ENCODE peak calls at places on chromosomes 1 and 21, in six cellular contexts. X, R, S, C, H and G are unnamed samples.

GRCh38 chr1:28171246-28171645 is 5.2 kb downstream of the PTAFR start:
- DNase-seq in X (no peak), R (no peak), S (no peak), C (no peak), H (no peak), G (no peak)

GRCh38 chr1:223846668-223847007 is 891 bp upstream of the TP53BP2 start:
- DNase-seq in X (no peak), R (no peak), S (peak; percentile 52), C (peak; percentile 27), H (no peak), G (peak; percentile 42)

GRCh38 chr1:1376551-1377226 is 1.7 kb upstream of the AURKAIP1 start:
- DNase-seq in X (no peak), R (no peak), S (no peak), C (no peak), H (no peak), G (no peak)

GRCh38 chr1:170657275-170657853 is 6.6 kb upstream of the PRRX1 start:
- DNase-seq in X (no peak), R (no peak), S (no peak), C (no peak), H (no peak), G (no peak)

GRCh38 chr1:40385437-40386310 is 12.1 kb downstream of the SMAP2 start:
- DNase-seq in X (no peak), R (no peak), S (no peak), C (no peak), H (peak; percentile 84), G (no peak)

GRCh38 chr1:92461364-92462097 is 25.2 kb downstream of the GFI1 start:
- DNase-seq in X (no peak), R (no peak), S (no peak), C (peak; percentile 15), H (no peak), G (no peak)

GRCh38 chr1:29120955-29121485 is 2.7 kb downstream of the TMEM200B start:
- DNase-seq in X (peak; percentile 27), R (peak; percentile 38), S (peak; percentile 62), C (no peak), H (peak; percentile 71), G (no peak)

GRCh38 chr1:203368624-203369451 is 17.9 kb upstream of the FMOD start:
- DNase-seq in X (no peak), R (peak; percentile 5), S (peak; percentile 75), C (no peak), H (peak; percentile 79), G (peak; percentile 34)

GRCh38 chr1:161117681-161118581 is at the start of the genes NIT1 and PFDN2:
- DNase-seq in X (peak; percentile 79), R (peak; percentile 87), S (peak; percentile 85), C (peak; percentile 77), H (peak; percentile 93), G (peak; percentile 92)

GRCh38 chr1:116122955-116123757 is 12.0 kb downstream of the MAB21L3 start:
- DNase-seq in X (no peak), R (peak; percentile 82), S (no peak), C (peak; percentile 90), H (peak; percentile 78), G (peak; percentile 66)

GRCh38 chr1:45010855-45011811 is at the start of gene HECTD3:
- DNase-seq in X (peak; percentile 58), R (peak; percentile 70), S (peak; percentile 76), C (peak; percentile 77), H (peak; percentile 94), G (peak; percentile 81)

GRCh38 chr1:178659789-178660208 is 65.2 kb upstream of the RALGPS2 start:
- DNase-seq in X (no peak), R (no peak), S (no peak), C (no peak), H (no peak), G (no peak)
- H3K4me3 ChIP-seq in X (no peak overlapping the region), R (no peak overlapping the region), S (no peak overlapping the region), C (no peak overlapping the region), H (no peak overlapping the region), G (no peak overlapping the region)

DNA sequence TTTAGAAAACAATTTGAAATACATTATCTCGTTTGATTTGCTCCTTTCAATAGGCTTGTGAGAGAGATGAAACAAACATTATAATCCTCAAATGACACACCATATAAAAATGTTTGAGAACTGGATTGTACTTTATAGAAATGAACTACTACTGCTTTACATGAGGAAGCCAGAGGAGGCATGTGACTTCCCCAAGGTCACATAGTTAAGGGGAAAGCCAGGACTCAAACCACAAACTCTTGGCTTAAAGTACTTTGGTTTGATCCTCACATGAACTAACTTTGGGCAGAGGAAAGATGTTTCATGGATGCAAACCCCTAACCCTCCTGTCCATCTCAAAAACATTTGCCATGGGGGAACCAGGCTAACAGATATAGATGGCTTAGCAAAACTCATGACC is 4.7 kb downstream of the ARHGEF11 start:
- DNase-seq in X (no peak), R (peak; percentile 82), S (no peak), C (no peak), H (no peak), G (no peak)
- H3K4me1 ChIP-seq in X (peaks cover 4% of the 10 kb centered on the region), R (peaks cover 4% of the 10 kb centered on the region), S (peaks cover 27% of the 10 kb centered on the region), C (peaks cover 64% of the 10 kb centered on the region), H (no peaks in the 10 kb centered on the region), G (peaks cover 5% of the 10 kb centered on the region)

GRCh38 chr1:198829948-198830347 is 191.1 kb downstream of the PTPRC start:
- DNase-seq in X (no peak), R (peak; percentile 40), S (no peak), C (no peak), H (no peak), G (no peak)
- TF ChIP-seq CTCF in X (no peak), R (peak; percentile 22), S (no peak), C (no peak), H (no peak), G (no peak)

DNA sequence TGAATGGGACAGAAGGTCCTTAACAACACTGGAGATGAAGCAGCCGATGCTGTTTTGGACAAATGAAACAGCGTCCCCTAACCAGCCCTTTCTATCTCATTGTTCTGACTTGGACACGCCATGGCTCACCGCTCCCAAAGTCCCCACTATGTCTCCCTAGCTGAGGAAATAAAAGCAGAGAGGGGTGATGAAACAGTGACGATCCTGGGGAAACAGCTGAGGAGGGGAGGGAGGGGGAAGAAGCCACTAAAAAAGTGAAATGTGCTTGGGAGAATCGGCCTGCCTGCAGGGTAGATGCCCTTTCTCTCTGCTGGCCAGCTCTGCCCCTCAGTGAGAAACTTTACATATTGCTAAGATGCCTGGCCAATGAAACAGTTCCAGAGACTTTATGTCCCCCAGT is 1.1 kb upstream of the ACKR1 start:
- DNase-seq in X (no peak), R (no peak), S (no peak), C (no peak), H (no peak), G (no peak)
- H3K4me3 ChIP-seq in X (no peak overlapping the region), R (no peak overlapping the region), S (no peak overlapping the region), C (no peak overlapping the region), H (no peak overlapping the region), G (no peak overlapping the region)

GRCh38 chr1:10778640-10779039 is 17.8 kb downstream of the CASZ1 start:
- DNase-seq in X (no peak), R (no peak), S (no peak), C (no peak), H (no peak), G (no peak)

GRCh38 chr1:10779841-10780240 is 16.6 kb downstream of the CASZ1 start:
- DNase-seq in X (no peak), R (no peak), S (no peak), C (no peak), H (no peak), G (no peak)

GRCh38 chr1:10782491-10783244 is 13.8 kb downstream of the CASZ1 start:
- DNase-seq in X (no peak), R (no peak), S (no peak), C (no peak), H (no peak), G (no peak)

GRCh38 chr1:10779201-10779600 is 17.2 kb downstream of the CASZ1 start:
- DNase-seq in X (no peak), R (peak; percentile 76), S (no peak), C (no peak), H (peak; percentile 86), G (no peak)

GRCh38 chr1:10781137-10781536 is 15.3 kb downstream of the CASZ1 start:
- DNase-seq in X (no peak), R (no peak), S (no peak), C (no peak), H (peak; percentile 70), G (no peak)
- H3K4me1 ChIP-seq in X (no peaks in the 10 kb centered on the region), R (no peaks in the 10 kb centered on the region), S (no peaks in the 10 kb centered on the region), C (no peaks in the 10 kb centered on the region), H (no peaks in the 10 kb centered on the region), G (no peaks in the 10 kb centered on the region)

GRCh38 chr21:41410767-41411448 is 15.1 kb upstream of the MX1 start:
- DNase-seq in X (no peak), R (no peak), S (no peak), C (no peak), H (no peak), G (no peak)

GRCh38 chr21:41406340-41406739 is 19.7 kb upstream of the MX1 start:
- DNase-seq in X (no peak), R (no peak), S (no peak), C (no peak), H (no peak), G (no peak)

GRCh38 chr21:41407541-41408460 is 18.2 kb upstream of the MX1 start:
- DNase-seq in X (no peak), R (no peak), S (no peak), C (no peak), H (no peak), G (no peak)

GRCh38 chr21:41410361-41410760 is 15.7 kb upstream of the MX1 start:
- DNase-seq in X (no peak), R (peak; percentile 6), S (no peak), C (no peak), H (no peak), G (no peak)

DNA sequence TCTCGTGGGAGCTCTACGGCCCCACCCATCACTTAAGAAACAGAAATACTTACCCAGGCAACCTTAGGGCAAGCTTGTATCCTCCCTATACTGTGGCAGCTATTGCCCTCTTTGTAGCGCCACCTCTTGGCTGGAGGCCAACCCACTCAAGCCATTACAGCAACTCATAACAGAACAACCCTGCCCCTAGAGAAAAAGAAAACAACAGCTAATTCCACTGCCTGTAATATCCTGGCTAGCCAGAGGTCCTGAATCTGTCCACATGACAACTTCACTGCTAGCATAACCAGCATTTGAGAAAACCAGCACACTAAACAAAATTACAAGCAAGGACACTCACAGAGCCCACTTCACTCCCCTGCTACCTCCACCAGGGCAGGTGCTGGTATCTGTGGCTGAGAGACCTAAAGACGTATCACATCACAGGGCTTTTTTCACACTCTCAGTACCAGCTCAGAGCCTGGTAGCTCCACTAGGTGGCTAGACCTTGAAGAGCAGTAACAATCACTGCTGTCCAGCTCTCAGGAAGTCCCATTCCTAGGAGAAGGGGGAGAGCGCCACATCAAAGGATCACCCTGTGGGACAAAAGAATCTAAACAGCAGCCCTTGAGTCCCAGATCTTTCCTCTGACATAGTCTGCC is 14.5 kb upstream of the MX1 start:
- DNase-seq in X (no peak), R (no peak), S (no peak), C (peak; percentile 9), H (peak; percentile 76), G (no peak)
- TF ChIP-seq CTCF in X (no peak), R (no peak), S (no peak), C (peak; percentile 32), H (peak; percentile 41), G (no peak)

DNA sequence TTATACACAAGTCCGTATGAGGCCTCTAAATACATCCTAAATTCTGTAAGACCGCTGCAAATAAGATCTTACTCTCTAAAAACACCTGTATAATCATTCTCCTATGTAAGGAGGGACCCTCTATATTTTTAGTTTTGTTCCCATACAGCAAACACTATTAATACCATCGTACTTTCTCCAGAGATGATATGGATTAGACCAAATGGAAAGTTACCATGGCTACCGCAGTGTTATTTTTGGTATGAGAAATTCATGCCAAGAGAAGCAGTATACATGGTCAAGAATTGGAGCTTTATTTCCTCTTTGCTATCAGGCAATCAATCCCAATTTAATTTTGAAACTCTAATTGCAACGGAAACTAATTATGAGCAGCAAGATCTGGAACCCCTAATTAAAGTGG is 70.0 kb downstream of the BCAR3 start:
- DNase-seq in X (no peak), R (no peak), S (no peak), C (no peak), H (no peak), G (no peak)
- H3K4me3 ChIP-seq in X (no peak overlapping the region), R (no peak overlapping the region), S (no peak overlapping the region), C (no peak overlapping the region), H (no peak overlapping the region), G (no peak overlapping the region)